ENCODE peak calls at places on chromosomes 7 and 10, in ten cellular contexts. B, Y, M, N, R, Z, P, J, S and W are unnamed samples.

GRCh38 chr7:64768824-64769223 is 25.4 kb upstream of the ZNF138 start:
- DNase-seq in B (no peak), Y (no peak), M (no peak), N (no peak), R (no peak), Z (no peak), P (no peak), J (no peak), S (no peak), W (no peak)

GRCh38 chr7:107980171-107980570 is 22.8 kb downstream of the LAMB1 start:
- DNase-seq in B (no peak), Y (no peak), M (no peak), N (no peak), R (no peak), Z (no peak), P (no peak), J (no peak), S (no peak), W (no peak)

GRCh38 chr7:155380221-155380861 is 77.6 kb upstream of the EN2 start:
- DNase-seq in B (peak; percentile 76), Y (peak; percentile 71), M (peak; percentile 82), N (peak; percentile 63), R (peak; percentile 64), Z (no peak), P (peak; percentile 93), J (peak; percentile 63), S (peak; percentile 49), W (peak; percentile 50)

GRCh38 chr7:132457658-132458057 is 118.6 kb downstream of the PLXNA4 start:
- DNase-seq in B (no peak), Y (no peak), M (no peak), N (no peak), R (no peak), Z (no peak), P (peak; percentile 34), J (no peak), S (no peak), W (no peak)

GRCh38 chr7:304574-305409 is 14.8 kb downstream of the FOXL3 start:
- DNase-seq in B (no peak), Y (no peak), M (no peak), N (no peak), R (no peak), Z (no peak), P (no peak), J (no peak), S (no peak), W (no peak)

GRCh38 chr10:8498881-8499280 is 444.4 kb downstream of the GATA3 start:
- DNase-seq in B (no peak), Y (no peak), M (no peak), N (no peak), R (no peak), Z (no peak), P (no peak), J (no peak), S (no peak), W (no peak)

GRCh38 chr7:107998660-107999480 is 4.1 kb downstream of the LAMB1 start:
- DNase-seq in B (no peak), Y (no peak), M (no peak), N (no peak), R (no peak), Z (no peak), P (no peak), J (no peak), S (no peak), W (no peak)

GRCh38 chr10:19815478-19816419 is 483 bp upstream of the PLXDC2 start:
- DNase-seq in B (peak; percentile 4), Y (peak; percentile 87), M (no peak), N (no peak), R (no peak), Z (no peak), P (peak; percentile 91), J (no peak), S (peak; percentile 48), W (peak; percentile 0)

GRCh38 chr7:153022796-153023592 is 263.4 kb downstream of the ACTR3B start:
- DNase-seq in B (no peak), Y (no peak), M (no peak), N (no peak), R (no peak), Z (no peak), P (peak; percentile 24), J (no peak), S (no peak), W (no peak)

GRCh38 chr7:38863609-38864291 is 45.2 kb downstream of the VPS41 start:
- DNase-seq in B (no peak), Y (no peak), M (no peak), N (no peak), R (no peak), Z (no peak), P (peak; percentile 29), J (no peak), S (no peak), W (no peak)

GRCh38 chr10:3238115-3238871 is 65.7 kb upstream of the PITRM1 start:
- DNase-seq in B (no peak), Y (no peak), M (no peak), N (no peak), R (no peak), Z (no peak), P (no peak), J (no peak), S (no peak), W (no peak)

GRCh38 chr7:107661865-107662379 is 1.3 kb downstream of the SLC26A4 start:
- DNase-seq in B (no peak), Y (no peak), M (no peak), N (no peak), R (no peak), Z (no peak), P (peak; percentile 49), J (no peak), S (no peak), W (no peak)

GRCh38 chr7:151717918-151718317 is 159.0 kb downstream of the PRKAG2 start:
- DNase-seq in B (no peak), Y (no peak), M (no peak), N (no peak), R (no peak), Z (no peak), P (no peak), J (no peak), S (no peak), W (no peak)

GRCh38 chr7:15326044-15326644 is 235.7 kb downstream of the AGMO start:
- DNase-seq in B (peak; percentile 16), Y (peak; percentile 54), M (no peak), N (peak; percentile 29), R (peak; percentile 30), Z (no peak), P (peak; percentile 61), J (no peak), S (peak; percentile 9), W (peak; percentile 27)

GRCh38 chr10:120076966-120077706 is 184.6 kb downstream of the SEC23IP start:
- DNase-seq in B (no peak), Y (no peak), M (no peak), N (no peak), R (no peak), Z (no peak), P (no peak), J (no peak), S (no peak), W (no peak)

GRCh38 chr10:76632158-76633051 is 1005.2 kb downstream of the KCNMA1 start:
- DNase-seq in B (no peak), Y (no peak), M (no peak), N (peak; percentile 9), R (no peak), Z (no peak), P (peak; percentile 65), J (no peak), S (no peak), W (peak; percentile 15)

GRCh38 chr10:101233863-101234262 is 4.6 kb upstream of the LBX1 start:
- DNase-seq in B (no peak), Y (no peak), M (no peak), N (no peak), R (no peak), Z (no peak), P (peak; percentile 20), J (no peak), S (no peak), W (no peak)

GRCh38 chr10:26057466-26057865 is 123.4 kb downstream of the MYO3A start:
- DNase-seq in B (no peak), Y (no peak), M (no peak), N (no peak), R (no peak), Z (no peak), P (no peak), J (no peak), S (no peak), W (no peak)

GRCh38 chr10:1754506-1755177 is 17.3 kb upstream of the ADARB2 start:
- DNase-seq in B (no peak), Y (no peak), M (no peak), N (no peak), R (no peak), Z (no peak), P (peak; percentile 36), J (no peak), S (no peak), W (no peak)

GRCh38 chr7:123135960-123136359 is 63.8 kb downstream of the SLC13A1 start:
- DNase-seq in B (no peak), Y (no peak), M (no peak), N (no peak), R (no peak), Z (no peak), P (no peak), J (no peak), S (no peak), W (no peak)

GRCh38 chr7:27160147-27160545 is 3.7 kb upstream of the HOXA7 start:
- DNase-seq in B (no peak), Y (no peak), M (peak; percentile 70), N (no peak), R (no peak), Z (no peak), P (no peak), J (no peak), S (no peak), W (no peak)

GRCh38 chr10:69217119-69217754 is 2.9 kb upstream of the HKDC1 start:
- DNase-seq in B (no peak), Y (peak; percentile 75), M (no peak), N (peak; percentile 94), R (peak; percentile 91), Z (no peak), P (no peak), J (no peak), S (peak; percentile 59), W (peak; percentile 92)

GRCh38 chr7:151711906-151712771 is 164.8 kb downstream of the PRKAG2 start:
- DNase-seq in B (no peak), Y (no peak), M (no peak), N (no peak), R (no peak), Z (no peak), P (no peak), J (no peak), S (no peak), W (no peak)